ENCODE peak calls at places on chromosomes 4 and X, in ten cellular contexts. One of them, this sample, is unnamed.

GRCh38 chr4:10083861-10084641 is 32.5 kb downstream of the WDR1 start:
- DNase-seq in ACHN: no peak
- DNase-seq in glutamatergic neuron: peak; percentile 8
- DNase-seq in AG08396: no peak
- DNase-seq in HEK293T: no peak
- DNase-seq in stimulated activated CD4-positive, alpha-beta T cell treated with anti-CD3 and anti-CD28 coated beads, Interleukin-2, amount 100 ng/mL, for 48 hours: no peak
- DNase-seq in substantia nigra: no peak
- DNase-seq in lower lobe of right lung: peak; percentile 44
- DNase-seq in SHP77: no peak
- DNase-seq in T-helper 2 cell: no peak
- DNase-seq in this sample: no peak

GRCh38 chr4:120870279-120870673 is 52.2 kb downstream of the PRDM5 start:
- DNase-seq in ACHN: no peak
- DNase-seq in glutamatergic neuron: peak; percentile 25
- DNase-seq in AG08396: no peak
- DNase-seq in HEK293T: peak; percentile 34
- DNase-seq in stimulated activated CD4-positive, alpha-beta T cell treated with anti-CD3 and anti-CD28 coated beads, Interleukin-2, amount 100 ng/mL, for 48 hours: no peak
- DNase-seq in substantia nigra: no peak
- DNase-seq in lower lobe of right lung: no peak
- DNase-seq in SHP77: no peak
- DNase-seq in T-helper 2 cell: no peak
- DNase-seq in this sample: no peak

GRCh38 chr4:100071531-100071930 is 118.7 kb downstream of the DDIT4L start:
- DNase-seq in ACHN: no peak
- DNase-seq in glutamatergic neuron: no peak
- DNase-seq in AG08396: no peak
- DNase-seq in HEK293T: no peak
- DNase-seq in stimulated activated CD4-positive, alpha-beta T cell treated with anti-CD3 and anti-CD28 coated beads, Interleukin-2, amount 100 ng/mL, for 48 hours: no peak
- DNase-seq in substantia nigra: no peak
- DNase-seq in lower lobe of right lung: no peak
- DNase-seq in SHP77: no peak
- DNase-seq in T-helper 2 cell: no peak
- DNase-seq in this sample: no peak

GRCh38 chr4:21765810-21766407 is 182.7 kb downstream of the KCNIP4 start:
- DNase-seq in ACHN: peak; percentile 57
- DNase-seq in glutamatergic neuron: peak; percentile 61
- DNase-seq in AG08396: peak; percentile 39
- DNase-seq in HEK293T: peak; percentile 17
- DNase-seq in stimulated activated CD4-positive, alpha-beta T cell treated with anti-CD3 and anti-CD28 coated beads, Interleukin-2, amount 100 ng/mL, for 48 hours: peak; percentile 7
- DNase-seq in substantia nigra: no peak
- DNase-seq in lower lobe of right lung: no peak
- DNase-seq in SHP77: no peak
- DNase-seq in T-helper 2 cell: no peak
- DNase-seq in this sample: peak; percentile 48

GRCh38 chrX:24294619-24295018 is 19.2 kb downstream of the SUPT20HL2 start:
- DNase-seq in ACHN: no peak
- DNase-seq in glutamatergic neuron: peak; percentile 40
- DNase-seq in AG08396: no peak
- DNase-seq in HEK293T: peak; percentile 26
- DNase-seq in stimulated activated CD4-positive, alpha-beta T cell treated with anti-CD3 and anti-CD28 coated beads, Interleukin-2, amount 100 ng/mL, for 48 hours: peak; percentile 28
- DNase-seq in substantia nigra: no peak
- DNase-seq in lower lobe of right lung: no peak
- DNase-seq in SHP77: no peak
- DNase-seq in T-helper 2 cell: no peak
- DNase-seq in this sample: peak; percentile 34

GRCh38 chr4:121898150-121898549 is 27.9 kb upstream of the BBS7 start:
- DNase-seq in ACHN: no peak
- DNase-seq in glutamatergic neuron: peak; percentile 23
- DNase-seq in AG08396: no peak
- DNase-seq in HEK293T: no peak
- DNase-seq in stimulated activated CD4-positive, alpha-beta T cell treated with anti-CD3 and anti-CD28 coated beads, Interleukin-2, amount 100 ng/mL, for 48 hours: no peak
- DNase-seq in substantia nigra: no peak
- DNase-seq in lower lobe of right lung: no peak
- DNase-seq in SHP77: peak; percentile 39
- DNase-seq in T-helper 2 cell: no peak
- DNase-seq in this sample: no peak

GRCh38 chrX:118974908-118975671 is 672 bp downstream of the LONRF3 start:
- DNase-seq in ACHN: peak; percentile 33
- DNase-seq in glutamatergic neuron: peak; percentile 43
- DNase-seq in AG08396: peak; percentile 35
- DNase-seq in HEK293T: peak; percentile 59
- DNase-seq in stimulated activated CD4-positive, alpha-beta T cell treated with anti-CD3 and anti-CD28 coated beads, Interleukin-2, amount 100 ng/mL, for 48 hours: peak; percentile 23
- DNase-seq in substantia nigra: no peak
- DNase-seq in lower lobe of right lung: peak; percentile 68
- DNase-seq in SHP77: no peak
- DNase-seq in T-helper 2 cell: peak; percentile 15
- DNase-seq in this sample: peak; percentile 12

GRCh38 chrX:125532411-125533089 is 212.9 kb downstream of the TEX13C start:
- DNase-seq in ACHN: no peak
- DNase-seq in glutamatergic neuron: no peak
- DNase-seq in AG08396: no peak
- DNase-seq in HEK293T: no peak
- DNase-seq in stimulated activated CD4-positive, alpha-beta T cell treated with anti-CD3 and anti-CD28 coated beads, Interleukin-2, amount 100 ng/mL, for 48 hours: no peak
- DNase-seq in substantia nigra: no peak
- DNase-seq in lower lobe of right lung: no peak
- DNase-seq in SHP77: no peak
- DNase-seq in T-helper 2 cell: no peak
- DNase-seq in this sample: no peak

GRCh38 chrX:153924149-153924861 is 1.8 kb downstream of the ARHGAP4 start:
- DNase-seq in ACHN: peak; percentile 26
- DNase-seq in glutamatergic neuron: no peak
- DNase-seq in AG08396: peak; percentile 65
- DNase-seq in HEK293T: peak; percentile 60
- DNase-seq in stimulated activated CD4-positive, alpha-beta T cell treated with anti-CD3 and anti-CD28 coated beads, Interleukin-2, amount 100 ng/mL, for 48 hours: no peak
- DNase-seq in substantia nigra: no peak
- DNase-seq in lower lobe of right lung: no peak
- DNase-seq in SHP77: peak; percentile 33
- DNase-seq in T-helper 2 cell: no peak
- DNase-seq in this sample: no peak

GRCh38 chr4:48780867-48781219 is 764 bp upstream of the FRYL start:
- DNase-seq in ACHN: peak; percentile 38
- DNase-seq in glutamatergic neuron: no peak
- DNase-seq in AG08396: no peak
- DNase-seq in HEK293T: no peak
- DNase-seq in stimulated activated CD4-positive, alpha-beta T cell treated with anti-CD3 and anti-CD28 coated beads, Interleukin-2, amount 100 ng/mL, for 48 hours: peak; percentile 30
- DNase-seq in substantia nigra: no peak
- DNase-seq in lower lobe of right lung: no peak
- DNase-seq in SHP77: no peak
- DNase-seq in T-helper 2 cell: no peak
- DNase-seq in this sample: no peak

GRCh38 chrX:24925430-24925829 is 90.3 kb downstream of the ARX start:
- DNase-seq in ACHN: no peak
- DNase-seq in glutamatergic neuron: no peak
- DNase-seq in AG08396: no peak
- DNase-seq in HEK293T: no peak
- DNase-seq in stimulated activated CD4-positive, alpha-beta T cell treated with anti-CD3 and anti-CD28 coated beads, Interleukin-2, amount 100 ng/mL, for 48 hours: no peak
- DNase-seq in substantia nigra: no peak
- DNase-seq in lower lobe of right lung: no peak
- DNase-seq in SHP77: no peak
- DNase-seq in T-helper 2 cell: no peak
- DNase-seq in this sample: no peak